ENCODE peak calls at places on chromosomes 5 and 9, in ten cellular contexts. E, K, T, C, P, B, W, N, H and Z are unnamed samples.

GRCh38 chr5:122377023-122377422 is 65.0 kb downstream of the SNCAIP start:
- DNase-seq in E (no peak), K (no peak), T (no peak), C (peak; percentile 78), P (no peak), B (no peak), W (no peak), N (no peak), H (peak; percentile 16), Z (no peak)

GRCh38 chr5:176481659-176482213 is 33.6 kb downstream of the FAF2 start:
- DNase-seq in E (no peak), K (peak; percentile 43), T (no peak), C (no peak), P (no peak), B (no peak), W (no peak), N (no peak), H (no peak), Z (no peak)

GRCh38 chr9:33114746-33115145 is 38.3 kb upstream of the SMU1 start:
- DNase-seq in E (no peak), K (no peak), T (no peak), C (no peak), P (no peak), B (no peak), W (no peak), N (no peak), H (no peak), Z (no peak)

GRCh38 chr9:79660615-79661014 is 88.8 kb downstream of the TLE4 start:
- DNase-seq in E (no peak), K (no peak), T (no peak), C (no peak), P (no peak), B (no peak), W (no peak), N (no peak), H (no peak), Z (no peak)

GRCh38 chr5:94802450-94802849 is 184.0 kb downstream of the SLF1 start:
- DNase-seq in E (no peak), K (no peak), T (no peak), C (peak; percentile 19), P (peak; percentile 5), B (no peak), W (no peak), N (no peak), H (no peak), Z (no peak)

GRCh38 chr5:142701673-142702311 is 15.9 kb upstream of the FGF1 start:
- DNase-seq in E (no peak), K (no peak), T (no peak), C (no peak), P (no peak), B (no peak), W (no peak), N (no peak), H (no peak), Z (no peak)

GRCh38 chr9:114154597-114155102 is 687 bp upstream of the COL27A1 start:
- DNase-seq in E (no peak), K (no peak), T (no peak), C (no peak), P (no peak), B (peak; percentile 37), W (no peak), N (no peak), H (no peak), Z (no peak)

GRCh38 chr9:4530375-4530774 is 40.1 kb downstream of the SLC1A1 start:
- DNase-seq in E (no peak), K (no peak), T (no peak), C (peak; percentile 25), P (no peak), B (peak; percentile 72), W (peak; percentile 22), N (no peak), H (no peak), Z (no peak)

GRCh38 chr5:112417931-112418358 is 1.1 kb downstream of the EPB41L4A start:
- DNase-seq in E (no peak), K (peak; percentile 30), T (no peak), C (peak; percentile 57), P (peak; percentile 51), B (peak; percentile 46), W (no peak), N (peak; percentile 70), H (no peak), Z (no peak)

GRCh38 chr5:88729476-88730182 is 153.4 kb downstream of the MEF2C start:
- DNase-seq in E (no peak), K (peak; percentile 85), T (peak; percentile 28), C (peak; percentile 86), P (peak; percentile 86), B (peak; percentile 55), W (peak; percentile 67), N (peak; percentile 55), H (peak; percentile 47), Z (no peak)

GRCh38 chr5:88734191-88734640 is 148.8 kb downstream of the MEF2C start:
- DNase-seq in E (no peak), K (no peak), T (no peak), C (peak; percentile 18), P (no peak), B (no peak), W (no peak), N (peak; percentile 28), H (no peak), Z (no peak)

GRCh38 chr5:88734983-88735382 is 148.0 kb downstream of the MEF2C start:
- DNase-seq in E (no peak), K (no peak), T (no peak), C (no peak), P (no peak), B (no peak), W (no peak), N (no peak), H (no peak), Z (no peak)

GRCh38 chr5:88732862-88733261 is 150.1 kb downstream of the MEF2C start:
- DNase-seq in E (no peak), K (no peak), T (no peak), C (no peak), P (no peak), B (no peak), W (no peak), N (no peak), H (no peak), Z (no peak)

GRCh38 chr5:88732181-88732633 is 150.8 kb downstream of the MEF2C start:
- DNase-seq in E (no peak), K (peak; percentile 91), T (no peak), C (peak; percentile 25), P (no peak), B (no peak), W (no peak), N (peak; percentile 45), H (peak; percentile 62), Z (peak; percentile 50)
- TF ChIP-seq CTCF in E (no peak), K (no peak), T (no peak), C (no peak), P (no peak), B (no peak), W (no peak), N (no peak), H (no peak), Z (no peak)

GRCh38 chr5:140174472-140175366 is at the start of gene CYSTM1:
- DNase-seq in E (peak; percentile 82), K (peak; percentile 91), T (peak; percentile 98), C (peak; percentile 97), P (peak; percentile 100), B (peak; percentile 96), W (peak; percentile 83), N (peak; percentile 98), H (peak; percentile 54), Z (peak; percentile 71)
- TF ChIP-seq CTCF in E (no peak), K (no peak), T (no peak), C (no peak), P (no peak), B (no peak), W (no peak), N (no peak), H (no peak), Z (no peak)

DNA sequence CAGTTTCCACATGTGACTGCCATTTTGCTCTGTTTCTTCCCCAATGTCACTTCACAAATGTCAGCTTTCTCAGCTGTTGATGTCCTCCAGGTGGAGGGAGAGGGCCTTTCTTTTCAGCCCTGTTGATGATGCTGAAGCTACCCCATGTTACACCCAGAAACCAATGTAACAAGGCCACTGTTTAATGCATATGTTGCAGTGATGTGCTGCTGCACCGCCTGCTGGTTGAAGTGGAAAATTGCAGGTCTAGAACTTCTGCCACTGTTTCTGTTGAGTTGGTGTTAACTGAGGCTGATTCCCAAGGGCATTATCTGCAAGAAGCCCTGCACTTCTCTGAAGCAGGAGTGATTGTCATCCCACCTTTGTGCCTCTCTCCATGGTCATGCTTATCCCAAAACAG is 428.4 kb downstream of the KDM4C start:
- DNase-seq in E (no peak), K (peak; percentile 29), T (no peak), C (peak; percentile 25), P (no peak), B (peak; percentile 21), W (peak; percentile 12), N (no peak), H (no peak), Z (no peak)
- TF ChIP-seq CTCF in E (no peak), K (peak; percentile 81), T (peak; percentile 41), C (peak; percentile 62), P (peak; percentile 38), B (peak; percentile 70), W (peak; percentile 84), N (no peak), H (peak; percentile 59), Z (peak; percentile 45)

GRCh38 chr5:350355-350754 is 28.8 kb downstream of the AHRR start:
- DNase-seq in E (no peak), K (no peak), T (no peak), C (no peak), P (peak; percentile 3), B (no peak), W (no peak), N (no peak), H (no peak), Z (no peak)
- TF ChIP-seq CTCF in E (no peak), K (peak; percentile 56), T (no peak), C (peak; percentile 12), P (no peak), B (no peak), W (peak; percentile 37), N (no peak), H (no peak), Z (peak; percentile 23)

DNA sequence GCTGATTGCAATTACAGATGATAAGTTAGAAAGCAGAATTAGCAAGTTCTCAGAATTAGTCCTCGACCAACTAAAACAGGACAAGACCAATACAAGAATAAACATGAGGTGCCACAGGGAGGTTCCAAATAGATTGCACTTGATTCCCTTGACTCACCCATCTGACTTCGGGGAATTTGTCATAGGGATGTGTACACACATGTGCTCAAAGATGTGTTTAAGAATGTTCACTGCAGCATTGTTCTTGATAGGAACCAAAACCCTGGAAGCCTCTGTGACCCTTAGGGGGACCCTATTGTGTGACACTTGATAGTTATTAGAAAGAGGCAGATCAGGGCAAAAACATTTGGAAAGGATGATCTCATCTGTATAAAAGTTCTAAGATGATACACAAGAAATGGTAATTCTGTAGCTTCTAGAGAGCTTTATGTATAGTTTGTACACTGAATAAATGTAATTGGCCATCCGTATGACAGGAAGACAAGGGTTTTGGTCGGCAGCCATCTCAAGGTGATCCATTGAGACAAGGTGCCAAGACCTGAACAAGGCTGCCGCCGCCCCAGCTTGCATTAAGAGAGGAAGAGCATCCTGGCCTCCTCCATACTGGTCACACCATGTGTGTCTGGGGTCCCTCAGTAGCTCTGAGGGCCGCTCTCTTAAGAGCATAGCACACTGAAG is 48.2 kb upstream of the GARNL3 start:
- DNase-seq in E (no peak), K (no peak), T (no peak), C (no peak), P (no peak), B (peak; percentile 34), W (no peak), N (no peak), H (no peak), Z (no peak)
- TF ChIP-seq CTCF in E (no peak), K (no peak), T (no peak), C (no peak), P (no peak), B (no peak), W (no peak), N (no peak), H (no peak), Z (no peak)